ENCODE peak calls at places on chromosomes 5 and 9, in ten cellular contexts. L, J, Y, F, W, S, Q, P, I and G are unnamed samples.

GRCh38 chr9:6414291-6414690 is 1.3 kb downstream of the UHRF2 start:
- DNase-seq in L (no peak), J (peak; percentile 41), Y (peak; percentile 50), F (no peak), W (no peak), S (no peak), Q (no peak), P (no peak), I (no peak), G (peak; percentile 37)

GRCh38 chr5:5598547-5599113 is 176.2 kb downstream of the ICE1 start:
- DNase-seq in L (no peak), J (no peak), Y (no peak), F (no peak), W (no peak), S (peak; percentile 65), Q (no peak), P (no peak), I (peak; percentile 4), G (no peak)

GRCh38 chr5:17802256-17802655 is 168.0 kb downstream of the TAF11L14 start:
- DNase-seq in L (no peak), J (no peak), Y (no peak), F (no peak), W (no peak), S (no peak), Q (no peak), P (no peak), I (no peak), G (no peak)

GRCh38 chr9:137168575-137168906 is 1.3 kb downstream of the LRRC26 start:
- DNase-seq in L (no peak), J (no peak), Y (no peak), F (no peak), W (no peak), S (no peak), Q (no peak), P (no peak), I (peak; percentile 53), G (no peak)

GRCh38 chr5:108168915-108169314 is 213.0 kb downstream of the FBXL17 start:
- DNase-seq in L (no peak), J (no peak), Y (no peak), F (no peak), W (no peak), S (no peak), Q (no peak), P (no peak), I (no peak), G (no peak)

GRCh38 chr5:156800982-156801381 is 49.1 kb upstream of the PPP1R2B start:
- DNase-seq in L (no peak), J (no peak), Y (no peak), F (no peak), W (no peak), S (no peak), Q (no peak), P (no peak), I (no peak), G (no peak)

GRCh38 chr5:66518753-66519152 is 77.4 kb upstream of the MAST4 start:
- DNase-seq in L (no peak), J (no peak), Y (no peak), F (no peak), W (no peak), S (no peak), Q (no peak), P (no peak), I (no peak), G (no peak)

GRCh38 chr9:89374176-89374575 is 55.9 kb downstream of the SECISBP2 start:
- DNase-seq in L (no peak), J (no peak), Y (peak; percentile 26), F (no peak), W (no peak), S (no peak), Q (no peak), P (no peak), I (no peak), G (peak; percentile 13)

GRCh38 chr5:137708796-137709559 is 26.9 kb downstream of the KLHL3 start:
- DNase-seq in L (no peak), J (no peak), Y (no peak), F (no peak), W (no peak), S (no peak), Q (no peak), P (no peak), I (no peak), G (no peak)

GRCh38 chr5:169805527-169805934 is 168.5 kb downstream of the DOCK2 start:
- DNase-seq in L (no peak), J (no peak), Y (peak; percentile 61), F (peak; percentile 71), W (no peak), S (no peak), Q (no peak), P (no peak), I (no peak), G (no peak)